ENCODE peak calls at places on chromosome 13, in four cellular contexts. K is fibroblast of the aortic adventitia, C is progenitor cell of endocrine pancreas, W is A673. U is an unnamed sample.

GRCh38 chr13:20363604-20364003 is 131.5 kb upstream of the GJB6 start:
- DNase-seq in K (peak; percentile 5), C (no peak), W (no peak), U (no peak)

GRCh38 chr13:26785845-26786630 is 25.5 kb upstream of the GPR12 start:
- DNase-seq in K (peak; percentile 2), C (no peak), W (peak; percentile 56), U (no peak)

GRCh38 chr13:110640591-110641029 is 25.3 kb downstream of the NAXD start:
- DNase-seq in K (no peak), C (no peak), W (no peak), U (no peak)

GRCh38 chr13:60887711-60888110 is 490.7 kb downstream of the TDRD3 start:
- DNase-seq in K (no peak), C (no peak), W (no peak), U (no peak)

GRCh38 chr13:25923217-25924085 is 128.4 kb downstream of the SHISA2 start:
- DNase-seq in K (no peak), C (no peak), W (no peak), U (no peak)

GRCh38 chr13:48983331-48983730 is 7.6 kb downstream of the FNDC3A start:
- DNase-seq in K (no peak), C (no peak), W (no peak), U (no peak)

GRCh38 chr13:85347251-85347650 is 452.0 kb downstream of the SLITRK6 start:
- DNase-seq in K (no peak), C (no peak), W (no peak), U (no peak)

GRCh38 chr13:72514141-72514540 is 213.3 kb downstream of the MZT1 start:
- DNase-seq in K (no peak), C (no peak), W (no peak), U (no peak)

GRCh38 chr13:87087741-87088140 is 583.4 kb upstream of the SLITRK5 start:
- DNase-seq in K (peak; percentile 6), C (no peak), W (no peak), U (no peak)

GRCh38 chr13:99004931-99005330 is 27.1 kb upstream of the DOCK9 start:
- DNase-seq in K (no peak), C (no peak), W (no peak), U (no peak)

GRCh38 chr13:95323930-95324662 is 22.8 kb upstream of the ABCC4 start:
- DNase-seq in K (no peak), C (no peak), W (no peak), U (no peak)

GRCh38 chr13:112172641-112173171 is 105.8 kb downstream of the SOX1 start:
- DNase-seq in K (no peak), C (no peak), W (no peak), U (no peak)

GRCh38 chr13:97341135-97341534 is 92.8 kb upstream of the RAP2A start:
- DNase-seq in K (no peak), C (no peak), W (no peak), U (no peak)

GRCh38 chr13:27053902-27054595 is 117.6 kb downstream of the USP12 start:
- DNase-seq in K (peak; percentile 84), C (no peak), W (no peak), U (no peak)

GRCh38 chr13:26325876-26326275 is 71.9 kb downstream of the CDK8 start:
- DNase-seq in K (no peak), C (no peak), W (no peak), U (no peak)

GRCh38 chr13:110216403-110217041 is 90.4 kb downstream of the COL4A1 start:
- DNase-seq in K (peak; percentile 81), C (no peak), W (no peak), U (no peak)

GRCh38 chr13:110779046-110779445 is 65.5 kb downstream of the ING1 start:
- DNase-seq in K (no peak), C (no peak), W (peak; percentile 26), U (no peak)

GRCh38 chr13:99086869-99087129 is 108.9 kb upstream of the DOCK9 start:
- DNase-seq in K (no peak), C (no peak), W (peak; percentile 21), U (no peak)

GRCh38 chr13:50576156-50576555 is 267.3 kb downstream of the DLEU7 start:
- DNase-seq in K (no peak), C (no peak), W (no peak), U (no peak)

GRCh38 chr13:77521595-77522367 is 13.7 kb upstream of the SCEL start:
- DNase-seq in K (peak; percentile 38), C (no peak), W (peak; percentile 92), U (no peak)

GRCh38 chr13:84208251-84208650 is 326.0 kb upstream of the SLITRK1 start:
- DNase-seq in K (no peak), C (no peak), W (no peak), U (no peak)

GRCh38 chr13:46052314-46053161 is at the start of gene ZC3H13:
- DNase-seq in K (peak; percentile 95), C (peak; percentile 82), W (peak; percentile 99), U (peak; percentile 91)
- TF ChIP-seq CTCF in K (peak; percentile 44), C (peak; percentile 58), W (peak; percentile 42), U (peak; percentile 43)

GRCh38 chr13:28528848-28529247 is 33.9 kb upstream of the FLT1 start:
- DNase-seq in K (no peak), C (no peak), W (no peak), U (no peak)
- TF ChIP-seq CTCF in K (no peak), C (no peak), W (no peak), U (no peak)

DNA sequence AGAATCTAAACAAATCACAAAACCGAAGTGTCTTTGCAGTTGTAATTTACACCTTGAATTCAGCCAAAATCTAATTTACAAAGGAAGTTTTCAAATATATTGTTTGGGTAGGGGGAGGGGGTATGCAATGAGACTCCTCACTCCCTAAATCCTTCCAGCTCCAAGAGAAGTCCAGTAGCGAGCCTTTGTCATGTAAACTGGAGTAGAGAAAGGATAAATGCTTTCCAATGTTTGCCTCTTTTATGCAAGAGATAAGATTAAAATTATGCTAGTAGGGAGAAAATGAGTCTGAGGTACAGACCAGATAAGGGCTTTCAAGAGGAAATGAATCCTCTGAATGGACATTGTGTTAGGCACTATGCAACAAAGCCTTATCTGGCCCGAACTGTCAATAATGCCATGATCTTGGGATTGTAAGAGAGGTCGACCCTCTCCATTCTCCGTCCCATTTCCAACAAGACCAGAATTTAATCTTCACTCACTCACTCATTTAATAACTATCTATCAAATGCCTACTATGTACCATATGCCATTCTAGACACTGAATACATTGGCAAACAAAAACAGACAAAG is 199.2 kb downstream of the LACC1 start:
- DNase-seq in K (no peak), C (no peak), W (no peak), U (no peak)
- TF ChIP-seq CTCF in K (no peak), C (no peak), W (no peak), U (no peak)

GRCh38 chr13:34941835-34942731 is at the start of gene NBEA:
- DNase-seq in K (peak; percentile 28), C (peak; percentile 87), W (peak; percentile 78), U (peak; percentile 84)
- TF ChIP-seq CTCF in K (peak; percentile 41), C (peak; percentile 32), W (no peak), U (peak; percentile 73)

GRCh38 chr13:46992383-46992952 is 95.6 kb upstream of the HTR2A start:
- DNase-seq in K (peak; percentile 11), C (no peak), W (peak; percentile 45), U (no peak)
- TF ChIP-seq CTCF in K (peak; percentile 41), C (peak; percentile 40), W (peak; percentile 52), U (peak; percentile 52)

GRCh38 chr13:62357887-62358645 is 942.4 kb upstream of the PCDH20 start:
- DNase-seq in K (no peak), C (peak; percentile 24), W (peak; percentile 77), U (peak; percentile 44)
- TF ChIP-seq CTCF in K (no peak), C (peak; percentile 73), W (peak; percentile 76), U (peak; percentile 29)

DNA sequence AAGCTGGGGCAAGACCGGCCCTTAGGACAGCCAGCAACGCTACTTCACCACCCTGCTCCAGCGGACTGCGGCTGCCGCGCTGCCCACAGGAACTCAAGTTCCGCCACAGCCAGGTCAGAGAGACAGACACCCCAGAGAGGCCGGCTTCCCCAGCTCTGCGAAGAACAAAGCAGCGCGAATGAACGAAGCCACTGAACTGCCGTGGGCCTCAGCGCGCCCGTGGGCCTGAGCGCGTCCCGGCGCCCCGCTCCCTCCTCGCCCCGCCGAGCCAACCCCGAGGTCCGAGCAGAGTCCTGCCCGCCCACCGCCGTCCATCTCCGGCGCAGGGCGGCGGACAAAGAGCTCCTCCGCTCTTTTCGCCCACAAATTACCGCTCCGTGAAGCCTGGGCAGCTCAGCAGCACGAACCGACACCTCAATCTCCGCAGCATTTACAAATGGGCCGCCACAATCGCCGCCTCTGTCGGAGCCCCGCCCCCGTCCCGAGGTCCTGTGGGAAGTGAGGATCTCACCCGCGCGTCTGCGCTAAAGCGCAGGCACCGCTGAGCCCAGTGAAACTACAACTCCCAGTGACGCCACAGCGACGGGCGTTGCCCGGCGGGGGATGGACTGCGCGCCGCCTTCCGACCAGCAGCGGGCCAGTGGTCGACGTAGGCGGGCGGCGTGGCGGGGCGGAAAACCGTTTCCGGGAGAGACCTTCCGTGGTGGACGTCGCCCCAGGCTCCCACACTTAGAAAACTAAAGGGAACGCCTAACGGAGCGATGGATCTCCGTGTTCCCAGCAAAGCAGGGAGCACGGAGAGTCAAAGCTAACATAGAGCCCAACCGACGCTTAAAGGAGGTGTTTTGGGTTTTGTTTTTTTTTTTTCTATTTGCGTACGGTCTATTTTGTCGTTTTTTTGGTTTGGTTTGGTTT is 158.7 kb downstream of the RNF17 start:
- DNase-seq in K (peak; percentile 96), C (peak; percentile 89), W (peak; percentile 98), U (peak; percentile 97)
- TF ChIP-seq CTCF in K (no peak), C (no peak), W (no peak), U (no peak)

DNA sequence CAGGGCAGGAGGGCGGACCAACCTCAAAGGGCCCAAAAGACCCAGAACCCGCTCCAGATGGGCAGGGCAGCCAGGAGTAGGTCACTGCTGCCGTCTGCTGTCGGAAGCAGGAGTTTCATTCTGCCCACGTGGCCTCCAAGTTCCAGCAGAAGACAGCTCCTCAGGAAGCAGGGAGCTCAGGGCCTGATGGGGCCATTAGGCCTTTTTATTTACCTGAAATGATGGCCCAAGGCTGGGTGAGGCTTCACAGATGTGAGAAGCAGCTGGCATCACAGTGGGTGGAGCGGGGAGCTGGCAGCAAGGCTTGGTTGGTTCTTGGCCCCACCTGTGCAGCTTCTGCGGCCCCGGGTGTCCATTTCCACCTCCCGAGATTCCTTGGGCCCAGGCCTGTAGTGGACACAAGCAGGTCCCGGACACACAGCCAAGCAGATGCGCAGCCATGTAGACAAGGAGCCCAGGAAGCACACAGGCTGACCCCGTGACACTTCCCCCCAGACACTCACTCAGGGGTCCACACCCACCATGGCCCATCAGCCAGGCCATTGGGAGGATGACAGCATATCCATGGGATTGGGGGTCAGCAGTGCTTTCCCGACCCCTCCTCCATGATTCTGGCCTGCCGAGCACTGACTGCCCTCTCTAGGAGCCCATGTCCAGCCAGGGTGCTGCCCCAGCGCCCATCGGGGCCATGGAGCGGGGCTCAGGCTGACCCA is 26.4 kb downstream of the C13orf46 start:
- DNase-seq in K (peak; percentile 74), C (no peak), W (no peak), U (no peak)
- TF ChIP-seq CTCF in K (peak; percentile 92), C (peak; percentile 29), W (no peak), U (no peak)

GRCh38 chr13:41973247-41973741 is 12.4 kb upstream of the VWA8 start:
- DNase-seq in K (peak; percentile 20), C (no peak), W (no peak), U (no peak)
- TF ChIP-seq CTCF in K (peak; percentile 23), C (no peak), W (peak; percentile 10), U (no peak)